ENCODE peak calls at places on chromosomes 3 and 15, in five cellular contexts. F, Y, V, U and L are unnamed samples.

GRCh38 chr3:190385835-190386688 is 1.9 kb upstream of the CLDN16 start:
- DNase-seq in F (no peak), Y (peak; percentile 97), V (no peak), U (peak; percentile 96), L (no peak)

GRCh38 chr3:111932962-111933361 is 45.9 kb upstream of the ABHD10 start:
- DNase-seq in F (no peak), Y (no peak), V (no peak), U (peak; percentile 6), L (no peak)

GRCh38 chr3:182729903-182730674 is 63.2 kb upstream of the ATP11B start:
- DNase-seq in F (no peak), Y (no peak), V (no peak), U (no peak), L (no peak)

GRCh38 chr15:55379095-55379494 is 29.1 kb downstream of the CCPG1 start:
- DNase-seq in F (no peak), Y (no peak), V (no peak), U (no peak), L (no peak)

GRCh38 chr15:26146162-26146561 is 283.0 kb upstream of the ATP10A start:
- DNase-seq in F (no peak), Y (no peak), V (no peak), U (no peak), L (no peak)

GRCh38 chr3:58041826-58042324 is 33.7 kb downstream of the FLNB start:
- DNase-seq in F (no peak), Y (peak; percentile 72), V (no peak), U (peak; percentile 80), L (no peak)

GRCh38 chr3:141530133-141530768 is 43.4 kb downstream of the RASA2 start:
- DNase-seq in F (no peak), Y (no peak), V (no peak), U (peak; percentile 64), L (no peak)

GRCh38 chr3:186790261-186790981 is 7.0 kb downstream of the EIF4A2 start:
- DNase-seq in F (no peak), Y (no peak), V (no peak), U (peak; percentile 64), L (no peak)

GRCh38 chr15:31598620-31599019 is 272.0 kb downstream of the KLF13 start:
- DNase-seq in F (peak; percentile 50), Y (no peak), V (peak; percentile 37), U (no peak), L (no peak)

GRCh38 chr15:71103102-71103676 is 12.1 kb upstream of the THSD4 start:
- DNase-seq in F (no peak), Y (peak; percentile 61), V (peak; percentile 44), U (peak; percentile 39), L (no peak)

GRCh38 chr3:124783696-124784095 is 53.4 kb downstream of the UMPS start:
- DNase-seq in F (no peak), Y (no peak), V (no peak), U (peak; percentile 90), L (no peak)

GRCh38 chr15:53910236-53910849 is 67.9 kb upstream of the UNC13C start:
- DNase-seq in F (no peak), Y (no peak), V (peak; percentile 30), U (no peak), L (no peak)

GRCh38 chr15:65578904-65579728 is 31.8 kb downstream of the INTS14 start:
- DNase-seq in F (no peak), Y (no peak), V (no peak), U (no peak), L (no peak)

GRCh38 chr3:108959017-108959416 is 5.3 kb upstream of the GUCA1C start:
- DNase-seq in F (no peak), Y (no peak), V (no peak), U (no peak), L (no peak)

GRCh38 chr3:136802481-136802996 is 16.4 kb upstream of the SLC35G2 start:
- DNase-seq in F (no peak), Y (peak; percentile 30), V (no peak), U (peak; percentile 86), L (no peak)

GRCh38 chr3:192444791-192445106 is 282.6 kb downstream of the FGF12 start:
- DNase-seq in F (no peak), Y (no peak), V (no peak), U (no peak), L (no peak)

GRCh38 chr3:197912770-197913476 is 37.1 kb upstream of the RPL35A start:
- DNase-seq in F (no peak), Y (peak; percentile 3), V (peak; percentile 8), U (no peak), L (no peak)

GRCh38 chr15:78950906-78951840 is 6.3 kb upstream of the CTSH start:
- DNase-seq in F (no peak), Y (no peak), V (no peak), U (peak; percentile 31), L (no peak)

GRCh38 chr3:183590442-183590841 is 34.9 kb upstream of the KLHL6 start:
- DNase-seq in F (no peak), Y (no peak), V (no peak), U (no peak), L (no peak)

GRCh38 chr15:48416301-48416700 is 85.1 kb downstream of the DUT start:
- DNase-seq in F (no peak), Y (no peak), V (no peak), U (no peak), L (no peak)

GRCh38 chr15:63523306-63523990 is 19.1 kb downstream of the USP3 start:
- DNase-seq in F (no peak), Y (no peak), V (no peak), U (peak; percentile 37), L (no peak)

GRCh38 chr3:73490453-73491311 is 134.1 kb downstream of the PDZRN3 start:
- DNase-seq in F (peak; percentile 44), Y (peak; percentile 53), V (no peak), U (no peak), L (no peak)

GRCh38 chr3:73520931-73521461 is 103.7 kb downstream of the PDZRN3 start:
- DNase-seq in F (no peak), Y (no peak), V (peak; percentile 63), U (no peak), L (no peak)

GRCh38 chr3:143595456-143596077 is 252.7 kb downstream of the SLC9A9 start:
- DNase-seq in F (no peak), Y (no peak), V (no peak), U (no peak), L (no peak)

GRCh38 chr3:134361162-134361831 is 12.9 kb downstream of the AMOTL2 start:
- DNase-seq in F (no peak), Y (no peak), V (peak; percentile 4), U (no peak), L (no peak)